ENCODE peak calls at places on chromosomes 2 and 18, in ten cellular contexts. Q, E, D, R, B, N, U, J, F and O are unnamed samples.
A peak's percentile ranks its signal among the peaks of the same experiment; 100 is the strongest.

GRCh38 chr18:57002627-57003026 is 144.3 kb upstream of the BOD1L2 start:
- ATAC-seq in B (no peak), N (no peak), U (peak; percentile 82), Q (no peak), J (no peak), R (no peak), F (no peak), D (peak; percentile 89), E (peak; percentile 84), O (no peak)

GRCh38 chr2:17625446-17625845 is 85.0 kb downstream of the VSNL1 start:
- ATAC-seq in E (no peak), F (no peak), D (no peak), U (no peak), R (no peak), J (no peak), Q (no peak), B (no peak), N (no peak), O (no peak)

GRCh38 chr2:169462896-169463695 is 16.2 kb upstream of the BBS5 start:
- ATAC-seq in D (no peak), J (peak; percentile 96), E (no peak), N (no peak), R (peak; percentile 66), Q (peak; percentile 34), U (peak; percentile 15), F (no peak), B (no peak), O (no peak)

GRCh38 chr18:45321520-45321919 is 293.8 kb upstream of the SLC14A2 start:
- ATAC-seq in B (no peak), U (peak; percentile 88), F (no peak), J (no peak), E (peak; percentile 32), N (no peak), D (peak; percentile 76), R (no peak), Q (no peak), O (no peak)

GRCh38 chr18:3150274-3150673 is 69.5 kb downstream of the MYOM1 start:
- ATAC-seq in Q (peak; percentile 66), B (no peak), D (no peak), R (no peak), F (no peak), N (no peak), J (no peak), U (peak; percentile 21), E (no peak), O (peak; percentile 44)

GRCh38 chr2:209441541-209441940 is 17.7 kb downstream of the MAP2 start:
- ATAC-seq in J (no peak), D (no peak), F (no peak), E (no peak), N (no peak), B (no peak), Q (no peak), U (no peak), R (no peak), O (no peak)

GRCh38 chr2:160803881-160804280 is 310.3 kb upstream of the RBMS1 start:
- ATAC-seq in B (no peak), D (no peak), N (peak; percentile 88), F (no peak), U (no peak), E (no peak), Q (no peak), R (no peak), J (no peak), O (no peak)

GRCh38 chr2:25825238-25825637 is 53.0 kb downstream of the ASXL2 start:
- ATAC-seq in Q (peak; percentile 99), U (no peak), B (no peak), J (no peak), N (no peak), F (no peak), D (no peak), R (no peak), E (no peak), O (peak; percentile 98)

GRCh38 chr2:169107645-169108044 is 38.3 kb downstream of the DHRS9 start:
- ATAC-seq in D (no peak), E (peak; percentile 55), N (no peak), B (no peak), R (no peak), J (no peak), F (no peak), Q (peak; percentile 86), U (no peak), O (peak; percentile 81)

GRCh38 chr2:66846887-66847286 is 412.0 kb downstream of the MEIS1 start:
- ATAC-seq in F (no peak), E (no peak), B (no peak), Q (no peak), R (no peak), D (no peak), J (no peak), U (no peak), N (no peak), O (no peak)

GRCh38 chr2:46866770-46867246 is 48.8 kb downstream of the MCFD2 start:
- ATAC-seq in D (peak; percentile 76), E (peak; percentile 60), F (peak; percentile 74), Q (no peak), U (peak; percentile 77), B (peak; percentile 39), J (no peak), R (no peak), N (no peak), O (no peak)

GRCh38 chr2:237596518-237596855 is 6.0 kb upstream of the RAB17 start:
- ATAC-seq in N (no peak), Q (no peak), F (no peak), E (no peak), U (no peak), R (peak; percentile 25), J (no peak), B (no peak), D (no peak), O (peak; percentile 2)

GRCh38 chr2:100924122-100924519 is 78.0 kb upstream of the RPL31 start:
- ATAC-seq in D (peak; percentile 25), U (no peak), J (no peak), F (no peak), B (no peak), N (no peak), R (no peak), E (peak; percentile 31), Q (no peak), O (no peak)

GRCh38 chr2:156147594-156148330 is 184.8 kb downstream of the NR4A2 start:
- ATAC-seq in E (no peak), D (no peak), J (no peak), R (no peak), U (no peak), F (no peak), N (peak; percentile 76), B (peak; percentile 57), Q (peak; percentile 75), O (peak; percentile 18)

GRCh38 chr2:128701443-128701842 is 382.8 kb upstream of the HS6ST1 start:
- ATAC-seq in J (no peak), B (no peak), U (no peak), D (no peak), Q (no peak), E (no peak), N (no peak), R (no peak), F (no peak), O (no peak)

GRCh38 chr18:79625195-79625923 is 54.2 kb upstream of the CTDP1 start:
- ATAC-seq in B (peak; percentile 59), J (no peak), N (no peak), R (no peak), F (no peak), U (no peak), D (peak; percentile 35), E (peak; percentile 35), Q (no peak), O (no peak)

GRCh38 chr18:56068030-56068671 is 480.2 kb upstream of the TCF4 start:
- ATAC-seq in F (no peak), N (no peak), R (no peak), U (peak; percentile 48), D (no peak), E (no peak), J (peak; percentile 50), B (peak; percentile 86), Q (no peak), O (no peak)

GRCh38 chr2:129229830-129230441 is 749.5 kb upstream of the RAB6C start:
- ATAC-seq in B (no peak), F (no peak), U (no peak), D (no peak), Q (no peak), J (no peak), E (no peak), N (no peak), R (no peak), O (no peak)

GRCh38 chr2:172462393-172463381 is 35.3 kb downstream of the ITGA6 start:
- ATAC-seq in E (peak; percentile 50), F (no peak), D (no peak), R (no peak), J (peak; percentile 53), Q (peak; percentile 70), B (peak; percentile 58), U (no peak), N (peak; percentile 85), O (peak; percentile 70)

GRCh38 chr2:231397011-231397927 is 1.8 kb downstream of the B3GNT7 start:
- ATAC-seq in R (no peak), D (no peak), E (no peak), B (peak; percentile 8), F (no peak), U (no peak), Q (peak; percentile 80), N (no peak), J (no peak), O (peak; percentile 95)

GRCh38 chr18:62144338-62144737 is 42.5 kb downstream of the PIGN start:
- ATAC-seq in D (peak; percentile 54), B (no peak), J (no peak), F (no peak), N (no peak), E (no peak), Q (no peak), R (no peak), U (peak; percentile 84), O (no peak)